ENCODE peak calls at places on chromosomes 13 and 19, in five cellular contexts. One of them, this sample, is unnamed.

GRCh38 chr19:54160182-54160811 is 776 bp upstream of the LENG1 start:
- DNase-seq in AG20443: no peak
- DNase-seq in ovary: no peak
- DNase-seq in germinal center: no peak
- DNase-seq in type B pancreatic cell: no peak
- DNase-seq in this sample: no peak

GRCh38 chr13:31468114-31468902 is 268.5 kb downstream of the B3GLCT start:
- DNase-seq in AG20443: no peak
- DNase-seq in ovary: no peak
- DNase-seq in germinal center: no peak
- DNase-seq in type B pancreatic cell: no peak
- DNase-seq in this sample: no peak

GRCh38 chr13:105334211-105334610 is 1201.3 kb downstream of the EFNB2 start:
- DNase-seq in AG20443: peak
- DNase-seq in ovary: no peak
- DNase-seq in germinal center: no peak
- DNase-seq in type B pancreatic cell: no peak
- DNase-seq in this sample: no peak

GRCh38 chr19:10961073-10961762 is 388 bp downstream of the SMARCA4 start:
- DNase-seq in AG20443: no peak
- DNase-seq in ovary: peak
- DNase-seq in germinal center: peak
- DNase-seq in type B pancreatic cell: no peak
- DNase-seq in this sample: no peak

GRCh38 chr19:5057860-5058259 is 88.9 kb downstream of the KDM4B start:
- DNase-seq in AG20443: peak
- DNase-seq in ovary: peak
- DNase-seq in germinal center: peak
- DNase-seq in type B pancreatic cell: no peak
- DNase-seq in this sample: no peak

GRCh38 chr19:44596428-44597130 is 16.8 kb upstream of the IGSF23 start:
- DNase-seq in AG20443: no peak
- DNase-seq in ovary: no peak
- DNase-seq in germinal center: no peak
- DNase-seq in type B pancreatic cell: no peak
- DNase-seq in this sample: no peak

GRCh38 chr19:51712461-51713081 is 11.2 kb downstream of the HAS1 start:
- DNase-seq in AG20443: no peak
- DNase-seq in ovary: no peak
- DNase-seq in germinal center: peak
- DNase-seq in type B pancreatic cell: no peak
- DNase-seq in this sample: no peak

GRCh38 chr13:94646904-94647303 is 45.2 kb downstream of the GPR180 start:
- DNase-seq in AG20443: no peak
- DNase-seq in ovary: no peak
- DNase-seq in germinal center: no peak
- DNase-seq in type B pancreatic cell: no peak
- DNase-seq in this sample: no peak

GRCh38 chr19:18645035-18645511 is 8.2 kb downstream of the KLHL26 start:
- DNase-seq in AG20443: no peak
- DNase-seq in ovary: no peak
- DNase-seq in germinal center: no peak
- DNase-seq in type B pancreatic cell: no peak
- DNase-seq in this sample: no peak

GRCh38 chr13:102769679-102770078 is 3.9 kb downstream of the TEX30 start:
- DNase-seq in AG20443: no peak
- DNase-seq in ovary: no peak
- DNase-seq in germinal center: no peak
- DNase-seq in type B pancreatic cell: no peak
- DNase-seq in this sample: no peak

GRCh38 chr13:106041445-106041844 is 494.0 kb downstream of the EFNB2 start:
- DNase-seq in AG20443: no peak
- DNase-seq in ovary: no peak
- DNase-seq in germinal center: no peak
- DNase-seq in type B pancreatic cell: no peak
- DNase-seq in this sample: no peak

GRCh38 chr13:66171821-66172220 is 1058.3 kb downstream of the PCDH9 start:
- DNase-seq in AG20443: no peak
- DNase-seq in ovary: no peak
- DNase-seq in germinal center: no peak
- DNase-seq in type B pancreatic cell: no peak
- DNase-seq in this sample: no peak

GRCh38 chr13:112766336-112766735 is 76.5 kb downstream of the ATP11A start:
- DNase-seq in AG20443: no peak
- DNase-seq in ovary: no peak
- DNase-seq in germinal center: no peak
- DNase-seq in type B pancreatic cell: no peak
- DNase-seq in this sample: no peak